ENCODE peak calls at places on chromosomes 16 and 17, in four cellular contexts. E is stomach, Y is right atrium auricular region, D is cardiac muscle cell. V is an unnamed sample.
A peak's percentile ranks its signal among the peaks of the same experiment; 100 is the strongest.

GRCh38 chr17:77140878-77141767 is at the start of gene SEC14L1:
- DNase-seq in E (peak; percentile 49), Y (peak; percentile 75), D (peak; percentile 51), V (no peak)

GRCh38 chr16:84990782-84991181 is 20.6 kb downstream of the ZDHHC7 start:
- DNase-seq in E (no peak), Y (no peak), D (no peak), V (no peak)

GRCh38 chr17:15892679-15893332 is 52.1 kb upstream of the ADORA2B start:
- DNase-seq in E (no peak), Y (no peak), D (no peak), V (no peak)

GRCh38 chr16:79662673-79663313 is 62.3 kb upstream of the MAF start:
- DNase-seq in E (no peak), Y (no peak), D (no peak), V (no peak)

GRCh38 chr16:14559809-14560227 is 70.2 kb downstream of the PARN start:
- DNase-seq in E (peak; percentile 67), Y (no peak), D (no peak), V (no peak)

GRCh38 chr16:56961851-56962281 is at the start of gene CETP:
- DNase-seq in E (no peak), Y (no peak), D (peak; percentile 78), V (no peak)

GRCh38 chr17:69607162-69607834 is 192.8 kb downstream of the MAP2K6 start:
- DNase-seq in E (peak; percentile 78), Y (peak; percentile 80), D (peak; percentile 76), V (peak; percentile 29)

GRCh38 chr17:28612936-28613872 is 781 bp downstream of the RSKR start:
- DNase-seq in E (peak; percentile 33), Y (no peak), D (peak; percentile 58), V (peak; percentile 26)

GRCh38 chr17:36937961-36938565 is 788 bp downstream of the LHX1 start:
- DNase-seq in E (no peak), Y (no peak), D (peak; percentile 78), V (no peak)

GRCh38 chr17:1829189-1829578 is 518 bp downstream of the SMYD4 start:
- DNase-seq in E (no peak), Y (no peak), D (no peak), V (peak; percentile 31)

GRCh38 chr17:44314869-44315661 is 6.7 kb downstream of the RUNDC3A start:
- DNase-seq in E (peak; percentile 40), Y (no peak), D (peak; percentile 72), V (no peak)

GRCh38 chr17:600576-601301 is 113.9 kb downstream of the VPS53 start:
- DNase-seq in E (no peak), Y (no peak), D (no peak), V (peak; percentile 63)

GRCh38 chr16:56346131-56346890 is 79.0 kb downstream of the AMFR start:
- DNase-seq in E (no peak), Y (no peak), D (no peak), V (no peak)

GRCh38 chr17:57607553-57608120 is 137.5 kb downstream of the CCDC182 start:
- DNase-seq in E (no peak), Y (no peak), D (no peak), V (no peak)

GRCh38 chr17:27525316-27525715 is 69.1 kb downstream of the KSR1 start:
- DNase-seq in E (no peak), Y (no peak), D (no peak), V (no peak)

GRCh38 chr17:7922499-7923289 is 6.6 kb upstream of the RNF227 start:
- DNase-seq in E (peak; percentile 89), Y (peak; percentile 89), D (peak; percentile 84), V (peak; percentile 89)

DNA sequence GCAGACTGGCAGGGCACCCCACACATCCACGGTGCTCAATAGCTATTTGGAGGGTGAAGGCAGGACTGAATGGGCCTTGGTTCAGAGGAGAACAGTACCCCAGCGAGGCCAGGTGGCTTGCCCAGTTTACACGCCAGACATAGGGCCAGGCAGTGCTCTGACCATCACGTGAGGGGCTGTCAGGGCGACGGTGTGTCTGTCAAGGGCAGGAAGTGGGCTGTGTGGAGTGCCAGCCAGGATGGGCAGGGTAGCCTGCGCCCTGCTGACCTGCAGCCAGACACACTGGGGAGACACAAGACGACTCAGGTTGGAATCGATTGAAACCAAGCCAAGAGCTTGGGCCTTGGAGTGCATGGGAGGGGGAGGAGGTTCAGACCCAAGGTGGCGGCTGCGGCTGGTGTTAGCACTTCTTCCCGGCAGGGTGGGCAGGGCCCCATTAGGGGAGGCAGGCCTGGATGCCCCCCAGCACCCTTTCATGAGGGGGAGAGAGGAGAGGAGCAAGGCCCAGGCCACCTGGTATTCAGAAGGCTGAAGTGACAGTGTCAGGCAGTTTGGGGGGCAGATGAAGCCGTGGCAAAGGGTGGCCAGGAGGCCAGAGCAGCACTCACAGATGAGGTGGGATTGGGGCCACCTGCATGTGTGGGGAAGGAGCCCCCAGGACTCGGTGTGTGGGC is 68.2 kb downstream of the SREBF1 start:
- DNase-seq in E (no peak), Y (no peak), D (no peak), V (no peak)
- H3K27ac ChIP-seq in E (no peak overlapping the region), Y (peak overlapping the region; percentile 75), D (no peak overlapping the region), V (peak overlapping the region; percentile 79)

DNA sequence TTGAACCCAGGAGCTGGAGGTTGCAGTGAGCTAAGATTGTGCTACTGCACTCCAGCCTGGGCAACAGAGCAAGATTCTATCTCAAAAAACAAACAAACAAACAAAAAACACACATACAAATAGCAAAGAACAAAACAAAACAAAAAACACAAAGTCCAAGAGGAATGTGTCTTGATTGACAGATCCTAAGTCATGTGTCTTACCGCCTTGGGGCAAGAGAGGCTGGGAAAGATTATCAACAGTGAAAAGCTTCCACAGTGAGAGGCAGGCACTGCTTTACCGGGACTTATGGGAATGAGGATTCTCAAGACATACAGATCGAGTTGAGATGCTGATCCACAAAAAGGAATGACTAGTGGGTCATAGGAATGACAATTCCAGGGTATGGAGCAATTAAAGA is 62.7 kb upstream of the GAS7 start:
- DNase-seq in E (no peak), Y (peak; percentile 16), D (no peak), V (no peak)
- H3K27ac ChIP-seq in E (no peak overlapping the region), Y (no peak overlapping the region), D (no peak overlapping the region), V (no peak overlapping the region)

GRCh38 chr17:38731526-38732294 is 1.6 kb downstream of the CISD3 start:
- DNase-seq in E (no peak), Y (no peak), D (no peak), V (no peak)

GRCh38 chr17:38733315-38734234 is 3.4 kb downstream of the CISD3 start:
- DNase-seq in E (no peak), Y (no peak), D (no peak), V (no peak)

GRCh38 chr17:38730526-38731379 is 612 bp downstream of the CISD3 start:
- DNase-seq in E (peak; percentile 95), Y (peak; percentile 79), D (peak; percentile 47), V (peak; percentile 78)

GRCh38 chr17:38734235-38734633 is 4.1 kb downstream of the CISD3 start:
- DNase-seq in E (no peak), Y (no peak), D (no peak), V (no peak)

DNA sequence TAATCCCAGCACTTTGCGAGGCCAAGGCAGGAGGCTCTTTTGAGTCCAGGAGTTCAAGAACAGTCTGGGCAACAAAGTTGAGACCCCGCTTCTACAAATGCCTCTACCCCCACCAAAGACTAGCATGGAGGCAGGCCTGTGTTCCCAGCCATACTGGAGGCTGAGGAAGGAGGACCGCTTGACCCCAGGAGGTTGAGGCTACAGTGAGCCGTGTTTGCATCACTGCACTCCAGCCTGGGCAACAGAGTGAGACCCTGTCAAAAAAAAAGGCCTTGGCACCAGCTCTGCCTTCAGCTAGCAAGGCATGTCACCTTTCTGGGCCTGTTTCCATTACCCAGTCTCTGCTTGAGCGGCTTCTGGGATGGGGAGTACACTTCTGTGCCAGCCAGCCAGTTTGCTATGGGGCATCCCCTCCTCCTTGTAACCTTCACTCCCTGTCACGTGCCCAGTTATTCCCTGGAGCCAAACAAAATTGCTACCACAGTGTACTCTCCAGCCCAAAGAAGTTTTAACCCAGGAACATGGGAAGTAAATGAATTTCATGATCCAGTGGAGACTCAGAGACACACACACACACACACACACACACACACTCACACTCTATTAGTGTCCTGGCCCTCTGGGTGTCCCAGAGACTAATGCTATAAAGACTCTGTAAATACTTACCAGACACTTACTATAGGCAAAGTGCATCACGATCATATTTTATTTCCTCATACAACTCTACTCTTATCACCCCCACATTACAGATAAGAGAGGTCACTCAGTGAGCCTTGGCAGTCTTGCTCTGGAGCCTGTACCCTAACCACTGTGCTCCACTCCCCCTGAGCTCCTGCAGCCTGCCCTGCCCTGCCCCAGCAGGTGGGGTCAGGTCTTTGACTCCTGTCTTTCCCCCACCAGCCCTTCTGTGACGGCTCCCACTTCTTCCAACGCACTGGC is 2.5 kb downstream of the CISD3 start:
- DNase-seq in E (peak; percentile 73), Y (no peak), D (no peak), V (no peak)
- H3K27ac ChIP-seq in E (peak overlapping the region; percentile 94), Y (peak overlapping the region; percentile 92), D (no peak overlapping the region), V (no peak overlapping the region)

GRCh38 chr17:47323382-47324223 is at the start of gene EFCAB13:
- DNase-seq in E (peak; percentile 90), Y (peak; percentile 87), D (peak; percentile 92), V (peak; percentile 88)
- H3K27ac ChIP-seq in E (peak within 1 kb of the TSS; percentile 90), Y (peak within 1 kb of the TSS; percentile 89), D (peak within 1 kb of the TSS; percentile 68), V (peak within 1 kb of the TSS; percentile 91)

GRCh38 chr17:83055911-83056582 is 23.4 kb upstream of the METRNL start:
- DNase-seq in E (peak; percentile 21), Y (peak; percentile 58), D (no peak), V (peak; percentile 63)

GRCh38 chr17:83053021-83053778 is 26.2 kb upstream of the METRNL start:
- DNase-seq in E (peak; percentile 28), Y (no peak), D (no peak), V (peak; percentile 46)

GRCh38 chr17:83054518-83055125 is 24.8 kb upstream of the METRNL start:
- DNase-seq in E (peak; percentile 14), Y (peak; percentile 50), D (no peak), V (no peak)

GRCh38 chr17:83052241-83052564 is 27.2 kb upstream of the METRNL start:
- DNase-seq in E (no peak), Y (no peak), D (no peak), V (no peak)

GRCh38 chr17:83053779-83054451 is 25.5 kb upstream of the METRNL start:
- DNase-seq in E (peak; percentile 52), Y (no peak), D (no peak), V (peak; percentile 67)
- H3K27ac ChIP-seq in E (peak overlapping the region; percentile 91), Y (peak overlapping the region; percentile 86), D (no peak overlapping the region), V (peak overlapping the region; percentile 81)

DNA sequence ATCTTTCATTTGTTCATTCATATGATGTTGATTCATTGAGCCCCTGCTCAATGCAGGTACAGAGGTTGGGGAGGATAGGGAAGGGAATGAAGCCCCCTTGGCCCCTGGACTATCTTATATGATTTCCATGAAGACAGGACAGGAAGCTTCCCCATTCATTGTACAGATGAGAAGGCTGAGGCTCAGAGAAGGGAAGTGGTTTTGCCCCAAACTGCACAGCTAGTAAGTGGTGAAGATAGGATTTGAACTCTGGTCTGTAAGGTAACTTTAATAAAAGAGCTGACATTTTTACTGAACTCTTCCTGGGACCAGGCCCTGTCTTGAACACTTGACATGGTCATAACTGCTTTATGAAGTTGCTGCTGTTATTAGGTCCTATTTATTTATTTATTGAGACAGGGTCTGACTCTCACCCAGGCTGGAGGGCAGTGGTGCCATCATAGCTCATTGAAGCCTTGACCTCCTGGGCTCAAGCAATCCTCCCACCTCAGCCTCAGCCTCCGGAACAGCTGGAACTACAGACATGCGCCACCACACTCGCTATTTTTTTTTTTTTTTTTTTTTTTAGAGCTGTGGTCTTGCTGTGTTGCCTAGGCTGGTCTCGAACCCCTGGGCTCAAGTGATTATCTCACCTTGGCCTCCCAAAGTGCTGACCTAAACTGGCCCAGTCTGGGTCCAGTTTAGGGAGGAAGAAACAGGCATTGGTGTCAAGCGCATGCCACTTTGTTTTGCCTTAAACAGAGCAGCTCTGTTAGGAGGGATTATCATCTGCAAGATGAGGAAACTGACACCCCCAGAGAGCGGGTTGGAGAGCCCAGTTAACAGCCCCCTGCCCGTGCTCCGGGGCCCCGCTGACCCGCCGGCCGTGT is 5.0 kb downstream of the CTF1 start:
- DNase-seq in E (no peak), Y (no peak), D (no peak), V (no peak)
- H3K27ac ChIP-seq in E (peak overlapping the region; percentile 72), Y (peak overlapping the region; percentile 75), D (peak overlapping the region; percentile 60), V (peak overlapping the region; percentile 82)

V was measured in uterus.